ENCODE peak calls at places on chromosome 22, in four cellular contexts. F, S, D and V are unnamed samples.

GRCh38 chr22:32579533-32580220 is 105.1 kb downstream of the FBXO7 start:
- DNase-seq in F (peak; percentile 57), S (no peak), D (no peak), V (no peak)

GRCh38 chr22:48236261-48236660 is 1473.8 kb downstream of the TBC1D22A start:
- DNase-seq in F (no peak), S (no peak), D (no peak), V (no peak)

GRCh38 chr22:28500005-28500404 is 179.6 kb downstream of the TTC28 start:
- DNase-seq in F (no peak), S (no peak), D (no peak), V (no peak)

GRCh38 chr22:35467788-35468187 is 67.8 kb downstream of the MCM5 start:
- DNase-seq in F (peak; percentile 91), S (peak; percentile 74), D (no peak), V (peak; percentile 79)

GRCh38 chr22:28013611-28014010 is 94.6 kb upstream of the PITPNB start:
- DNase-seq in F (no peak), S (no peak), D (no peak), V (no peak)

GRCh38 chr22:41334951-41335635 is 33.8 kb downstream of the ZC3H7B start:
- DNase-seq in F (no peak), S (no peak), D (no peak), V (no peak)

GRCh38 chr22:31691408-31691807 is 29.4 kb upstream of the PISD start:
- DNase-seq in F (no peak), S (no peak), D (no peak), V (no peak)

GRCh38 chr22:44088976-44089570 is 65.0 kb downstream of the PARVB start:
- DNase-seq in F (peak; percentile 76), S (no peak), D (no peak), V (no peak)

GRCh38 chr22:23716811-23717801 is 26.3 kb downstream of the RGL4 start:
- DNase-seq in F (peak; percentile 93), S (peak; percentile 94), D (peak; percentile 82), V (peak; percentile 97)

GRCh38 chr22:37010174-37010573 is 9.1 kb downstream of the TST start:
- DNase-seq in F (no peak), S (no peak), D (no peak), V (no peak)

GRCh38 chr22:50208939-50209892 is 8.4 kb downstream of the SELENOO start:
- DNase-seq in F (no peak), S (no peak), D (no peak), V (peak; percentile 78)

GRCh38 chr22:43127166-43127908 is 15.9 kb downstream of the MCAT start:
- DNase-seq in F (no peak), S (no peak), D (peak; percentile 91), V (peak; percentile 60)

GRCh38 chr22:20423636-20424511 is 13.8 kb downstream of the SCARF2 start:
- DNase-seq in F (no peak), S (no peak), D (no peak), V (peak; percentile 82)

GRCh38 chr22:23218867-23219251 is 38.5 kb downstream of the BCR start:
- DNase-seq in F (peak; percentile 78), S (peak; percentile 95), D (peak; percentile 41), V (peak; percentile 85)

GRCh38 chr22:21754523-21755128 is 19.0 kb upstream of the YPEL1 start:
- DNase-seq in F (peak; percentile 58), S (no peak), D (no peak), V (no peak)

GRCh38 chr22:23103199-23103954 is 33.1 kb downstream of the GNAZ start:
- DNase-seq in F (no peak), S (no peak), D (no peak), V (no peak)

GRCh38 chr22:20783844-20784723 is 10.2 kb downstream of the SERPIND1 start:
- DNase-seq in F (no peak), S (peak; percentile 83), D (peak; percentile 48), V (peak; percentile 76)

GRCh38 chr22:29992341-29993275 is 87.7 kb upstream of the HORMAD2 start:
- DNase-seq in F (no peak), S (no peak), D (no peak), V (no peak)

GRCh38 chr22:20615021-20615420 is 107.6 kb downstream of the MED15 start:
- DNase-seq in F (no peak), S (no peak), D (no peak), V (no peak)

GRCh38 chr22:16949561-16949960 is 58.5 kb downstream of the GAB4 start:
- DNase-seq in F (no peak), S (no peak), D (no peak), V (no peak)